ENCODE peak calls at places on chromosome 16, in nine cellular contexts. T is ascending aorta, X is RWPE1, N is testis, S is HCT116, L is Panc1, R is AG04450, O is iPS DF 6.9, I is fibroblast of lung. H is an unnamed sample.

GRCh38 chr16:30351586-30352419 is 3.3 kb downstream of the CD2BP2 start:
- DNase-seq in T (peak; percentile 94), X (no peak), N (peak; percentile 85), S (peak; percentile 39), L (no peak), R (peak; percentile 75), O (no peak), I (peak; percentile 96), H (peak; percentile 95)

GRCh38 chr16:73032548-73033270 is 15.2 kb downstream of the ZFHX3 start:
- DNase-seq in T (no peak), X (no peak), N (no peak), S (no peak), L (no peak), R (no peak), O (no peak), I (no peak), H (no peak)

GRCh38 chr16:29745126-29745852 is 501 bp downstream of the C16orf54 start:
- DNase-seq in T (no peak), X (no peak), N (no peak), S (no peak), L (no peak), R (no peak), O (no peak), I (no peak), H (no peak)

GRCh38 chr16:87344165-87344930 is 27.2 kb upstream of the C16orf95 start:
- DNase-seq in T (no peak), X (no peak), N (no peak), S (no peak), L (no peak), R (no peak), O (no peak), I (no peak), H (no peak)

GRCh38 chr16:11152205-11152604 is 103.8 kb downstream of the SOCS1 start:
- DNase-seq in T (no peak), X (no peak), N (no peak), S (no peak), L (no peak), R (no peak), O (no peak), I (no peak), H (no peak)

GRCh38 chr16:88374736-88375135 is 8.0 kb upstream of the ZNF469 start:
- DNase-seq in T (no peak), X (no peak), N (no peak), S (no peak), L (no peak), R (no peak), O (no peak), I (no peak), H (no peak)

GRCh38 chr16:87119168-87119567 is 198.0 kb downstream of the C16orf95 start:
- DNase-seq in T (no peak), X (no peak), N (no peak), S (no peak), L (no peak), R (no peak), O (no peak), I (no peak), H (no peak)

GRCh38 chr16:75593825-75594820 is 27.9 kb downstream of the GABARAPL2 start:
- DNase-seq in T (no peak), X (peak; percentile 81), N (no peak), S (no peak), L (no peak), R (no peak), O (peak; percentile 67), I (peak; percentile 9), H (no peak)

GRCh38 chr16:88911148-88911945 is 44.9 kb upstream of the PABPN1L start:
- DNase-seq in T (no peak), X (no peak), N (no peak), S (no peak), L (no peak), R (no peak), O (no peak), I (peak; percentile 19), H (no peak)

DNA sequence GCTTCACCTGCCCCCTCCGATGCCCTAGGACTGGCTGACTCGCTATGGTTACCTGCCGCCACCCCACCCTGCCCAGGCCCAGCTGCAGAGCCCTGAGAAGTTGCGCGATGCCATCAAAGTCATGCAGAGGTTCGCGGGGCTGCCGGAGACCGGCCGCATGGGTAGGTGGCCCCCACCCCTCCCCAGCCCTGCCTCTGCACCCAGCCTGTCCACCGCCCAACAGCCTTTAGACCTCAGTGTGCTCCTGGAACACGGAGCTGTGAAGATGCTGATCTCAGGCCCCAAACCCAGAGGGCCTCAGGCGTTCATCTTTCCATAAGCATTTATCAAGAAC is 993 bp downstream of the MMP25 start:
- DNase-seq in T (no peak), X (no peak), N (no peak), S (no peak), L (no peak), R (no peak), O (no peak), I (no peak), H (no peak)
- H3K27ac ChIP-seq in T (no peak overlapping the region), X (no peak overlapping the region), N (no peak overlapping the region), S (no peak overlapping the region), L (no peak overlapping the region), R (no peak overlapping the region), O (no peak overlapping the region), I (no peak overlapping the region), H (no peak overlapping the region)

GRCh38 chr16:28110977-28111376 is 47.5 kb upstream of the GSG1L start:
- DNase-seq in T (no peak), X (no peak), N (no peak), S (no peak), L (no peak), R (no peak), O (no peak), I (no peak), H (no peak)
- H3K27ac ChIP-seq in T (no peak overlapping the region), X (no peak overlapping the region), N (no peak overlapping the region), S (no peak overlapping the region), L (no peak overlapping the region), R (no peak overlapping the region), O (no peak overlapping the region), I (no peak overlapping the region), H (no peak overlapping the region)

GRCh38 chr16:24990803-24991202 is 24.4 kb downstream of the ARHGAP17 start:
- DNase-seq in T (peak; percentile 15), X (no peak), N (no peak), S (no peak), L (no peak), R (no peak), O (no peak), I (no peak), H (no peak)

GRCh38 chr16:24988137-24988535 is 27.0 kb downstream of the ARHGAP17 start:
- DNase-seq in T (no peak), X (no peak), N (no peak), S (no peak), L (no peak), R (no peak), O (no peak), I (no peak), H (no peak)

GRCh38 chr16:24986512-24987303 is 28.5 kb downstream of the ARHGAP17 start:
- DNase-seq in T (peak; percentile 67), X (no peak), N (peak; percentile 43), S (no peak), L (no peak), R (no peak), O (no peak), I (peak; percentile 94), H (peak; percentile 24)

GRCh38 chr16:24989417-24989978 is 25.7 kb downstream of the ARHGAP17 start:
- DNase-seq in T (no peak), X (no peak), N (no peak), S (no peak), L (no peak), R (no peak), O (no peak), I (peak; percentile 71), H (no peak)

DNA sequence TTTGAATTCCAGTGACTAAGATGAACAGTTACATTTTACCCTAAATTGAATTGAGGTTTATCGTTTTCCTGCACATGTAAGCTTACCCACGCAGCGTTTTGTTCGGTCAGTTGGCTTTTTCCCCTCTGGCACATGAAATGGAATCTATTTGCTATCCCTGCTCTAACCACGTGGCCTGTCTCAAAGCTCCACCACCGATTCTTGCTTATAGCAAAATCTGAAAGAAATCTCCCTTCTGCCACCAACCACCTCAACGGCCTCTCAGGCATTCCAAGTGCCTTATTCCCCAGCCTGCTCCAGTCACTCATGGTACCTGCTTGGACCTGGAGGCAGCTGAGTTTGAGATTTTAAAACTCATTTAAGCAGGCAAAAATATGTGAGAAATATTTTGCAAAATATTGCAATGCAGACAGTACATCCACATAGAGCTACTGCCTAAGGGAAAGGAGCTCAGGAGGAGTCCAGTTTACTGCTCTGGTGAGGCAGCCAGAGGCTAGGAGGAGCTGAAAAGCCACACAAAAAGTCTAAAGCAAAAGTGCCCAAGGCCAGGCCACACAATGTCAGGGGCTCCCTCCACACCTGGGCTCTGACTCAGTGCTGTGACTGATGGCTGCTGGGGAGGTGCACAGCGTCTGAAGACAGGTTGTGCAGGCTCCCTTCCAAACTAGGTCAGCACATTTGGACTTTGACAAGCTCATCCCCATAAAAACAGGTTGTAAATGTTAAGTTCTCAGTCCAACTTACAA is 26.4 kb downstream of the ARHGAP17 start:
- DNase-seq in T (peak; percentile 67), X (no peak), N (peak; percentile 83), S (peak; percentile 6), L (no peak), R (no peak), O (no peak), I (peak; percentile 74), H (peak; percentile 62)
- H3K27ac ChIP-seq in T (peak overlapping the region; percentile 84), X (peak overlapping the region; percentile 73), N (peak overlapping the region; percentile 68), S (no peak overlapping the region), L (peak overlapping the region; percentile 92), R (peak overlapping the region; percentile 88), O (no peak overlapping the region), I (peak overlapping the region; percentile 86), H (peak overlapping the region; percentile 73)

GRCh38 chr16:65917466-65917865 is 449.0 kb upstream of the CDH5 start:
- DNase-seq in T (no peak), X (no peak), N (no peak), S (no peak), L (no peak), R (no peak), O (no peak), I (no peak), H (no peak)

GRCh38 chr16:65922923-65923322 is 443.6 kb upstream of the CDH5 start:
- DNase-seq in T (no peak), X (no peak), N (no peak), S (no peak), L (no peak), R (no peak), O (no peak), I (no peak), H (no peak)

GRCh38 chr16:65916995-65917394 is 449.5 kb upstream of the CDH5 start:
- DNase-seq in T (no peak), X (no peak), N (no peak), S (no peak), L (no peak), R (no peak), O (peak; percentile 16), I (no peak), H (no peak)

GRCh38 chr16:65919977-65920376 is 446.5 kb upstream of the CDH5 start:
- DNase-seq in T (no peak), X (no peak), N (no peak), S (no peak), L (no peak), R (no peak), O (no peak), I (no peak), H (no peak)

DNA sequence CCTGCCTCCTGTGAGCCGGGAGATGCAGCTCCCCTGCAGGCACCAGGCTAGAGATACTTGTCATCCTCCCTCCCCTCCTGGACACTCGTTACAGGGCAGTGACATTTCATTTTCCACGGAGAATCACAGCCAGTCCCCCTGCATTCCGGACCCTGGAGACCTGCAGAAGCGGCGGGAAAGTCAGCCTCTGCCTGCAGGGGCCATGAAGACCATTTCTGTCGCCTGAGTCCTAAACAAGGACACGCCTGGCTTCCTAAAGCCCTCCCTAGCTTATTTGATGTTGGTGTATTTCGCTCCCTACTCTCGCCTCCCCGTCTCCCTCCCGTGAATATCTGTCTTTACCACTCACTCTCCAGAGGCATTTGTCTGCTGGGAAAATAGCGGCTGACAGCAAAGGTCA is 447.4 kb upstream of the CDH5 start:
- DNase-seq in T (no peak), X (no peak), N (no peak), S (no peak), L (no peak), R (no peak), O (no peak), I (no peak), H (no peak)
- H3K27ac ChIP-seq in T (no peak overlapping the region), X (no peak overlapping the region), N (no peak overlapping the region), S (no peak overlapping the region), L (no peak overlapping the region), R (no peak overlapping the region), O (no peak overlapping the region), I (no peak overlapping the region), H (no peak overlapping the region)